ENCODE peak calls at places on chromosomes 3 and 15, in six cellular contexts. I, Y, K, M, P and G are unnamed samples.

GRCh38 chr15:98785796-98786581 is 137.7 kb downstream of the IGF1R start:
- DNase-seq in I (no peak), Y (no peak), K (peak; percentile 99), M (no peak), P (peak; percentile 12), G (no peak)

GRCh38 chr15:101393172-101393571 is 96.3 kb downstream of the PCSK6 start:
- DNase-seq in I (no peak), Y (no peak), K (no peak), M (no peak), P (no peak), G (no peak)

GRCh38 chr3:14525685-14526631 is 14.2 kb downstream of the GRIP2 start:
- DNase-seq in I (peak; percentile 79), Y (peak; percentile 42), K (no peak), M (no peak), P (no peak), G (no peak)

GRCh38 chr3:112744068-112744467 is 102.6 kb downstream of the CD200R1L start:
- DNase-seq in I (no peak), Y (no peak), K (no peak), M (no peak), P (no peak), G (no peak)

GRCh38 chr3:159631226-159631625 is 357.4 kb upstream of the IL12A start:
- DNase-seq in I (no peak), Y (no peak), K (no peak), M (no peak), P (no peak), G (no peak)

GRCh38 chr3:3165650-3166049 is 13.8 kb downstream of the CRBN start:
- DNase-seq in I (no peak), Y (no peak), K (no peak), M (no peak), P (no peak), G (no peak)

GRCh38 chr3:52237006-52237658 is 1.8 kb downstream of the TWF2 start:
- DNase-seq in I (no peak), Y (no peak), K (no peak), M (no peak), P (no peak), G (no peak)

GRCh38 chr3:62131620-62132019 is 241.7 kb downstream of the FEZF2 start:
- DNase-seq in I (no peak), Y (no peak), K (peak; percentile 53), M (no peak), P (no peak), G (no peak)

GRCh38 chr3:136750209-136750921 is 1.8 kb downstream of the STAG1 start:
- DNase-seq in I (no peak), Y (no peak), K (peak; percentile 51), M (no peak), P (no peak), G (no peak)

GRCh38 chr15:70488002-70488605 is 275.3 kb downstream of the UACA start:
- DNase-seq in I (peak; percentile 83), Y (no peak), K (peak; percentile 77), M (peak; percentile 30), P (no peak), G (peak; percentile 57)

GRCh38 chr3:37466660-37467359 is 292.4 kb upstream of the LRRFIP2 start:
- DNase-seq in I (no peak), Y (no peak), K (peak; percentile 73), M (peak; percentile 51), P (peak; percentile 32), G (no peak)

GRCh38 chr15:72319360-72319984 is 485 bp downstream of the CELF6 start:
- DNase-seq in I (peak; percentile 90), Y (no peak), K (no peak), M (no peak), P (no peak), G (no peak)

GRCh38 chr15:59322056-59322755 is 50.5 kb downstream of the MYO1E start:
- DNase-seq in I (no peak), Y (no peak), K (no peak), M (no peak), P (no peak), G (no peak)

GRCh38 chr3:87135412-87135811 is 91.7 kb upstream of the CHMP2B start:
- DNase-seq in I (no peak), Y (no peak), K (no peak), M (no peak), P (no peak), G (no peak)

GRCh38 chr3:63933459-63933858 is 21.3 kb upstream of the SCAANT1 start:
- DNase-seq in I (no peak), Y (no peak), K (no peak), M (no peak), P (no peak), G (no peak)